ENCODE peak calls at places on chromosomes 3 and 15, in eight cellular contexts. One of them, this sample, is unnamed.
A peak's percentile ranks its signal among the peaks of the same experiment; 100 is the strongest.

GRCh38 chr3:136277634-136278033 is 27.5 kb downstream of the PCCB start:
- DNase-seq in epithelial cell of proximal tubule: no peak
- DNase-seq in bronchial epithelial cell: no peak
- DNase-seq in cardiac fibroblast: no peak
- DNase-seq in colonic mucosa: no peak
- DNase-seq in transverse colon: no peak
- DNase-seq in retinal pigment epithelial cell: no peak
- DNase-seq in fibroblast of mammary gland: no peak
- DNase-seq in this sample: no peak

GRCh38 chr3:156614642-156615511 is 59.5 kb upstream of the TIPARP start:
- DNase-seq in epithelial cell of proximal tubule: peak; percentile 67
- DNase-seq in fibroblast of mammary gland: peak; percentile 36
- DNase-seq in bronchial epithelial cell: peak; percentile 69
- DNase-seq in retinal pigment epithelial cell: no peak
- DNase-seq in colonic mucosa: no peak
- DNase-seq in transverse colon: no peak
- DNase-seq in cardiac fibroblast: peak; percentile 36
- DNase-seq in this sample: peak; percentile 52

GRCh38 chr3:179653777-179654117 is 907 bp downstream of the USP13 start:
- DNase-seq in transverse colon: peak; percentile 7
- DNase-seq in retinal pigment epithelial cell: no peak
- DNase-seq in bronchial epithelial cell: no peak
- DNase-seq in epithelial cell of proximal tubule: no peak
- DNase-seq in cardiac fibroblast: no peak
- DNase-seq in colonic mucosa: no peak
- DNase-seq in fibroblast of mammary gland: no peak
- DNase-seq in this sample: no peak

GRCh38 chr15:78023081-78023665 is 54.3 kb downstream of the TBC1D2B start:
- DNase-seq in transverse colon: no peak
- DNase-seq in epithelial cell of proximal tubule: no peak
- DNase-seq in colonic mucosa: no peak
- DNase-seq in cardiac fibroblast: no peak
- DNase-seq in bronchial epithelial cell: no peak
- DNase-seq in retinal pigment epithelial cell: no peak
- DNase-seq in fibroblast of mammary gland: no peak
- DNase-seq in this sample: no peak

GRCh38 chr3:61701019-61701418 is 139.6 kb downstream of the PTPRG start:
- DNase-seq in transverse colon: no peak
- DNase-seq in fibroblast of mammary gland: no peak
- DNase-seq in epithelial cell of proximal tubule: no peak
- DNase-seq in retinal pigment epithelial cell: no peak
- DNase-seq in colonic mucosa: no peak
- DNase-seq in bronchial epithelial cell: peak; percentile 93
- DNase-seq in cardiac fibroblast: no peak
- DNase-seq in this sample: peak; percentile 39

GRCh38 chr3:42605550-42606173 is 5.2 kb downstream of the NKTR start:
- DNase-seq in cardiac fibroblast: no peak
- DNase-seq in epithelial cell of proximal tubule: no peak
- DNase-seq in colonic mucosa: no peak
- DNase-seq in bronchial epithelial cell: no peak
- DNase-seq in fibroblast of mammary gland: peak; percentile 30
- DNase-seq in transverse colon: no peak
- DNase-seq in retinal pigment epithelial cell: no peak
- DNase-seq in this sample: no peak

GRCh38 chr3:117632191-117632590 is 922.6 kb downstream of the TUSC7 start:
- DNase-seq in cardiac fibroblast: no peak
- DNase-seq in retinal pigment epithelial cell: no peak
- DNase-seq in transverse colon: no peak
- DNase-seq in bronchial epithelial cell: no peak
- DNase-seq in colonic mucosa: no peak
- DNase-seq in fibroblast of mammary gland: no peak
- DNase-seq in epithelial cell of proximal tubule: no peak
- DNase-seq in this sample: no peak

GRCh38 chr3:4736284-4736861 is 242.9 kb upstream of the BHLHE40 start:
- DNase-seq in fibroblast of mammary gland: peak; percentile 43
- DNase-seq in cardiac fibroblast: peak; percentile 63
- DNase-seq in retinal pigment epithelial cell: peak; percentile 73
- DNase-seq in bronchial epithelial cell: peak; percentile 93
- DNase-seq in colonic mucosa: no peak
- DNase-seq in transverse colon: no peak
- DNase-seq in epithelial cell of proximal tubule: no peak
- DNase-seq in this sample: peak; percentile 57

GRCh38 chr15:43390723-43391122 is 19.8 kb downstream of the TUBGCP4 start:
- DNase-seq in fibroblast of mammary gland: peak; percentile 69
- DNase-seq in cardiac fibroblast: peak; percentile 13
- DNase-seq in bronchial epithelial cell: peak; percentile 15
- DNase-seq in colonic mucosa: no peak
- DNase-seq in transverse colon: no peak
- DNase-seq in retinal pigment epithelial cell: no peak
- DNase-seq in epithelial cell of proximal tubule: peak; percentile 16
- DNase-seq in this sample: peak; percentile 50

GRCh38 chr3:196186661-196187573 is 24.3 kb downstream of the ZDHHC19 start:
- DNase-seq in bronchial epithelial cell: no peak
- DNase-seq in colonic mucosa: no peak
- DNase-seq in transverse colon: peak; percentile 43
- DNase-seq in retinal pigment epithelial cell: no peak
- DNase-seq in epithelial cell of proximal tubule: no peak
- DNase-seq in cardiac fibroblast: no peak
- DNase-seq in fibroblast of mammary gland: no peak
- DNase-seq in this sample: no peak

GRCh38 chr3:184129012-184129411 is 6.1 kb upstream of the EIF2B5 start:
- DNase-seq in fibroblast of mammary gland: peak; percentile 58
- DNase-seq in colonic mucosa: peak; percentile 26
- DNase-seq in retinal pigment epithelial cell: no peak
- DNase-seq in bronchial epithelial cell: peak; percentile 52
- DNase-seq in transverse colon: no peak
- DNase-seq in cardiac fibroblast: peak; percentile 61
- DNase-seq in epithelial cell of proximal tubule: no peak
- DNase-seq in this sample: peak; percentile 66

GRCh38 chr15:29870495-29871151 is 48.4 kb upstream of the TJP1 start:
- DNase-seq in transverse colon: no peak
- DNase-seq in epithelial cell of proximal tubule: no peak
- DNase-seq in fibroblast of mammary gland: peak; percentile 41
- DNase-seq in colonic mucosa: no peak
- DNase-seq in bronchial epithelial cell: no peak
- DNase-seq in cardiac fibroblast: peak; percentile 10
- DNase-seq in retinal pigment epithelial cell: no peak
- DNase-seq in this sample: no peak

GRCh38 chr3:49417516-49418120 is 4.7 kb downstream of the AMT start:
- DNase-seq in transverse colon: no peak
- DNase-seq in fibroblast of mammary gland: no peak
- DNase-seq in bronchial epithelial cell: no peak
- DNase-seq in cardiac fibroblast: no peak
- DNase-seq in colonic mucosa: no peak
- DNase-seq in retinal pigment epithelial cell: no peak
- DNase-seq in epithelial cell of proximal tubule: no peak
- DNase-seq in this sample: no peak

GRCh38 chr3:139473155-139473771 is 3.1 kb downstream of the RBP2 start:
- DNase-seq in cardiac fibroblast: no peak
- DNase-seq in epithelial cell of proximal tubule: peak; percentile 59
- DNase-seq in transverse colon: peak; percentile 12
- DNase-seq in fibroblast of mammary gland: peak; percentile 11
- DNase-seq in retinal pigment epithelial cell: no peak
- DNase-seq in bronchial epithelial cell: peak; percentile 32
- DNase-seq in colonic mucosa: no peak
- DNase-seq in this sample: no peak

GRCh38 chr3:128278761-128279593 is 125.7 kb downstream of the EEFSEC start:
- DNase-seq in colonic mucosa: peak; percentile 40
- DNase-seq in transverse colon: peak; percentile 25
- DNase-seq in retinal pigment epithelial cell: peak; percentile 29
- DNase-seq in fibroblast of mammary gland: peak; percentile 93
- DNase-seq in bronchial epithelial cell: no peak
- DNase-seq in epithelial cell of proximal tubule: no peak
- DNase-seq in cardiac fibroblast: peak; percentile 94
- DNase-seq in this sample: peak; percentile 74

GRCh38 chr15:73584699-73585420 is 48.3 kb downstream of the NPTN start:
- DNase-seq in retinal pigment epithelial cell: no peak
- DNase-seq in fibroblast of mammary gland: peak; percentile 40
- DNase-seq in epithelial cell of proximal tubule: no peak
- DNase-seq in cardiac fibroblast: no peak
- DNase-seq in bronchial epithelial cell: no peak
- DNase-seq in colonic mucosa: no peak
- DNase-seq in transverse colon: no peak
- DNase-seq in this sample: peak; percentile 67

GRCh38 chr15:76335129-76335850 is 1.3 kb upstream of the ISL2 start:
- DNase-seq in cardiac fibroblast: no peak
- DNase-seq in retinal pigment epithelial cell: no peak
- DNase-seq in transverse colon: no peak
- DNase-seq in epithelial cell of proximal tubule: no peak
- DNase-seq in bronchial epithelial cell: no peak
- DNase-seq in colonic mucosa: no peak
- DNase-seq in fibroblast of mammary gland: no peak
- DNase-seq in this sample: no peak

GRCh38 chr3:12193485-12194165 is 34.9 kb upstream of the TIMP4 start:
- DNase-seq in retinal pigment epithelial cell: peak; percentile 97
- DNase-seq in fibroblast of mammary gland: peak; percentile 100
- DNase-seq in cardiac fibroblast: peak; percentile 97
- DNase-seq in colonic mucosa: peak; percentile 83
- DNase-seq in transverse colon: peak; percentile 61
- DNase-seq in bronchial epithelial cell: peak; percentile 98
- DNase-seq in epithelial cell of proximal tubule: peak; percentile 85
- DNase-seq in this sample: peak; percentile 99

GRCh38 chr15:74208496-74208895 is 5.9 kb upstream of the STRA6 start:
- DNase-seq in fibroblast of mammary gland: no peak
- DNase-seq in cardiac fibroblast: no peak
- DNase-seq in epithelial cell of proximal tubule: no peak
- DNase-seq in bronchial epithelial cell: no peak
- DNase-seq in colonic mucosa: no peak
- DNase-seq in retinal pigment epithelial cell: no peak
- DNase-seq in transverse colon: no peak
- DNase-seq in this sample: no peak

GRCh38 chr3:13698498-13698897 is 149.6 kb downstream of the FBLN2 start:
- DNase-seq in retinal pigment epithelial cell: no peak
- DNase-seq in epithelial cell of proximal tubule: no peak
- DNase-seq in bronchial epithelial cell: no peak
- DNase-seq in colonic mucosa: no peak
- DNase-seq in transverse colon: no peak
- DNase-seq in fibroblast of mammary gland: no peak
- DNase-seq in cardiac fibroblast: no peak
- DNase-seq in this sample: no peak
- H3K4me3 ChIP-seq in retinal pigment epithelial cell: no peak overlapping the region
- H3K4me3 ChIP-seq in epithelial cell of proximal tubule: no peak overlapping the region
- H3K4me3 ChIP-seq in bronchial epithelial cell: no peak overlapping the region
- H3K4me3 ChIP-seq in colonic mucosa: no peak overlapping the region
- H3K4me3 ChIP-seq in transverse colon: no peak overlapping the region
- H3K4me3 ChIP-seq in fibroblast of mammary gland: no peak overlapping the region
- H3K4me3 ChIP-seq in cardiac fibroblast: no peak overlapping the region
- H3K4me3 ChIP-seq in this sample: no peak overlapping the region

DNA sequence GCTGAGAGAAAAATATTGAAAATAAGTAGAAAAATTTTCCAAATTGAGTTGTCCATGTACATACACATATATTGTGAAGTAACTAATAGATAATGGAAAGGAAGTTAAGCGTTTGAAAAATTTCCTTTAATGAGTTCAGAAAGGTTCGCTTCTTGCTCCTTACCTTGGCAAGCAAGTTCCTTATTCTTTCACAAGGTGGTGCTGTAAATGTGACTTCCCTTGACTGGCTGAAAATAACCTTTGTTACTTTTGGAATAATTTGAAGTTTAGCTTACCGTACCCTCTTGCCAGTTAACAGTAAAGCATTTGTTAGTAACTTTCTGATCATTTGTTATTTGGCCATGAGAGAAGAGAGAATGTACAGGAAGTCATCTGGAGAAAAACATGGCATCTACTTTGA is 41.6 kb downstream of the PYDC2 start:
- DNase-seq in retinal pigment epithelial cell: no peak
- DNase-seq in transverse colon: no peak
- DNase-seq in cardiac fibroblast: no peak
- DNase-seq in colonic mucosa: no peak
- DNase-seq in epithelial cell of proximal tubule: no peak
- DNase-seq in fibroblast of mammary gland: no peak
- DNase-seq in bronchial epithelial cell: peak; percentile 18
- DNase-seq in this sample: peak; percentile 3
- TF ChIP-seq CTCF in retinal pigment epithelial cell: peak; percentile 70
- TF ChIP-seq CTCF in transverse colon: no peak
- TF ChIP-seq CTCF in cardiac fibroblast: no peak
- TF ChIP-seq CTCF in colonic mucosa: no peak
- TF ChIP-seq CTCF in epithelial cell of proximal tubule: peak; percentile 75
- TF ChIP-seq CTCF in fibroblast of mammary gland: peak; percentile 27
- TF ChIP-seq CTCF in bronchial epithelial cell: peak; percentile 31
- TF ChIP-seq CTCF in this sample: peak; percentile 13

GRCh38 chr15:41603411-41603935 is 44.5 kb downstream of the TYRO3 start:
- DNase-seq in epithelial cell of proximal tubule: no peak
- DNase-seq in transverse colon: no peak
- DNase-seq in retinal pigment epithelial cell: no peak
- DNase-seq in bronchial epithelial cell: no peak
- DNase-seq in colonic mucosa: no peak
- DNase-seq in cardiac fibroblast: no peak
- DNase-seq in fibroblast of mammary gland: no peak
- DNase-seq in this sample: no peak
- H3K4me3 ChIP-seq in epithelial cell of proximal tubule: no peak overlapping the region
- H3K4me3 ChIP-seq in transverse colon: no peak overlapping the region
- H3K4me3 ChIP-seq in retinal pigment epithelial cell: no peak overlapping the region
- H3K4me3 ChIP-seq in bronchial epithelial cell: no peak overlapping the region
- H3K4me3 ChIP-seq in colonic mucosa: no peak overlapping the region
- H3K4me3 ChIP-seq in cardiac fibroblast: no peak overlapping the region
- H3K4me3 ChIP-seq in fibroblast of mammary gland: peak overlapping the region; percentile 50
- H3K4me3 ChIP-seq in this sample: no peak overlapping the region

GRCh38 chr3:8488877-8489865 is 12.5 kb upstream of the LMCD1 start:
- DNase-seq in transverse colon: no peak
- DNase-seq in cardiac fibroblast: no peak
- DNase-seq in fibroblast of mammary gland: peak; percentile 93
- DNase-seq in bronchial epithelial cell: no peak
- DNase-seq in epithelial cell of proximal tubule: no peak
- DNase-seq in colonic mucosa: no peak
- DNase-seq in retinal pigment epithelial cell: no peak
- DNase-seq in this sample: peak; percentile 10

GRCh38 chr3:8490079-8490552 is 11.5 kb upstream of the LMCD1 start:
- DNase-seq in bronchial epithelial cell: peak; percentile 85
- DNase-seq in transverse colon: no peak
- DNase-seq in fibroblast of mammary gland: peak; percentile 100
- DNase-seq in retinal pigment epithelial cell: no peak
- DNase-seq in epithelial cell of proximal tubule: peak; percentile 83
- DNase-seq in cardiac fibroblast: peak; percentile 84
- DNase-seq in colonic mucosa: no peak
- DNase-seq in this sample: peak; percentile 89

GRCh38 chr3:8486434-8486833 is 15.2 kb upstream of the LMCD1 start:
- DNase-seq in fibroblast of mammary gland: no peak
- DNase-seq in transverse colon: no peak
- DNase-seq in bronchial epithelial cell: no peak
- DNase-seq in retinal pigment epithelial cell: no peak
- DNase-seq in epithelial cell of proximal tubule: no peak
- DNase-seq in colonic mucosa: no peak
- DNase-seq in cardiac fibroblast: no peak
- DNase-seq in this sample: no peak

GRCh38 chr3:8486945-8487344 is 14.7 kb upstream of the LMCD1 start:
- DNase-seq in cardiac fibroblast: no peak
- DNase-seq in transverse colon: no peak
- DNase-seq in bronchial epithelial cell: no peak
- DNase-seq in fibroblast of mammary gland: no peak
- DNase-seq in retinal pigment epithelial cell: no peak
- DNase-seq in colonic mucosa: no peak
- DNase-seq in epithelial cell of proximal tubule: no peak
- DNase-seq in this sample: peak; percentile 5

DNA sequence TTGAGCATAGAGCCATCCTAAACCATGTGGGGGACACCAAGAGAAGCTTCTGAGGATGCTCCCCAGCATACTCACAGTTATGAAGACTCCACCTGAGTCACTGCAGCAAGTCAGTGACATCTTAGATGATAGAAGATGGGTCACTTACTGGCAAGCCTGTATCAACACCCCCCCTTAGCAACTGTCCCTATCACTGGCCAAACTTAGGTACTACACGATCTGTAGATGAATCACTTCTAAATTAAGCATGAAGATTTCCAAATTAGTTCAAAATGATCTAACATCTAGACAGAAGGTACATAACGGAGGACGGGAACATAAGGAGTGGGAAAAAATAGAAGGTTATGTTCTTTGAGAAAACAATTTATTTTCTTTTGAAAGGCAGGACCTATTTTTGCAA is 13.2 kb upstream of the LMCD1 start:
- DNase-seq in bronchial epithelial cell: no peak
- DNase-seq in epithelial cell of proximal tubule: no peak
- DNase-seq in colonic mucosa: no peak
- DNase-seq in fibroblast of mammary gland: peak; percentile 90
- DNase-seq in retinal pigment epithelial cell: no peak
- DNase-seq in transverse colon: no peak
- DNase-seq in cardiac fibroblast: no peak
- DNase-seq in this sample: peak; percentile 6
- TF ChIP-seq CTCF in bronchial epithelial cell: no peak
- TF ChIP-seq CTCF in epithelial cell of proximal tubule: no peak
- TF ChIP-seq CTCF in colonic mucosa: no peak
- TF ChIP-seq CTCF in fibroblast of mammary gland: peak; percentile 5
- TF ChIP-seq CTCF in retinal pigment epithelial cell: no peak
- TF ChIP-seq CTCF in transverse colon: no peak
- TF ChIP-seq CTCF in cardiac fibroblast: peak; percentile 21
- TF ChIP-seq CTCF in this sample: no peak